ENCODE peak calls at places on chromosome 17, in nine cellular contexts. X is central memory CD8-positive, alpha-beta T cell; O is adrenal gland; W is HEK293T; B is activated T-helper 9 cell treated with anti-CD3 and anti-CD28 coated beads, Interleukin-2, amount 50 U/mL, for 16 hours; N is NCI-H2107; M is left cardiac atrium; C is osteoblast; S is DMS 273 treated with DMSO at 0.1 percent for 48 hours. U is an unnamed sample.

GRCh38 chr17:77131919-77132318 is 8.8 kb upstream of the SEC14L1 start:
- DNase-seq in S (no peak), O (peak), X (no peak), W (no peak), M (no peak), C (no peak), N (no peak), B (no peak), U (no peak)

GRCh38 chr17:66018786-66019185 is 173.1 kb downstream of the CEP112 start:
- DNase-seq in X (no peak), S (no peak), C (no peak), W (no peak), O (no peak), M (no peak), B (no peak), N (no peak), U (no peak)

GRCh38 chr17:7915611-7916382 is at the start of gene RNF227:
- DNase-seq in N (peak), S (peak), O (peak), X (peak), M (peak), C (peak), W (peak), B (peak), U (peak)

GRCh38 chr17:50037321-50038107 is 18.4 kb upstream of the ITGA3 start:
- DNase-seq in N (no peak), S (no peak), C (peak), M (peak), B (no peak), O (peak), W (no peak), X (no peak), U (no peak)

GRCh38 chr17:21452377-21453143 is 76.4 kb downstream of the KCNJ12 start:
- DNase-seq in S (no peak), M (peak), O (peak), X (no peak), N (no peak), W (peak), B (no peak), C (peak), U (peak)

GRCh38 chr17:77772461-77772897 is 186.0 kb upstream of the TNRC6C start:
- DNase-seq in O (peak), W (peak), M (peak), N (no peak), S (peak), B (peak), X (peak), C (peak), U (no peak)

GRCh38 chr17:78224226-78225087 is 7.0 kb upstream of the TMEM235 start:
- DNase-seq in N (no peak), X (no peak), C (peak), W (no peak), S (peak), B (no peak), O (no peak), M (no peak), U (peak)

GRCh38 chr17:15298176-15298575 is 33.0 kb upstream of the PMP22 start:
- DNase-seq in W (no peak), N (no peak), S (no peak), B (no peak), C (peak), M (no peak), X (no peak), O (no peak), U (no peak)

GRCh38 chr17:3030096-3030495 is 33.3 kb downstream of the OR1D5 start:
- DNase-seq in N (no peak), W (no peak), X (no peak), M (peak), S (no peak), O (no peak), C (peak), B (no peak), U (no peak)

GRCh38 chr17:15261818-15262290 is 3.3 kb downstream of the PMP22 start:
- DNase-seq in B (no peak), M (peak), W (no peak), O (no peak), N (no peak), X (no peak), C (peak), S (no peak), U (peak)

GRCh38 chr17:19357351-19358140 is 5.0 kb downstream of the B9D1 start:
- DNase-seq in B (no peak), S (no peak), N (no peak), C (no peak), W (no peak), X (no peak), O (peak), M (no peak), U (no peak)

GRCh38 chr17:70552230-70552981 is 383.1 kb downstream of the KCNJ2 start:
- DNase-seq in O (no peak), M (no peak), X (no peak), C (peak), N (peak), B (no peak), S (peak), W (peak), U (peak)

GRCh38 chr17:71703701-71704100 is 417.1 kb upstream of the SOX9 start:
- DNase-seq in M (no peak), C (no peak), N (no peak), S (no peak), O (no peak), B (no peak), X (no peak), W (no peak), U (no peak)

GRCh38 chr17:12664894-12665262 is 812 bp upstream of the MYOCD start:
- DNase-seq in C (no peak), S (no peak), B (no peak), O (no peak), M (no peak), W (no peak), X (no peak), N (no peak), U (no peak)

GRCh38 chr17:3963214-3964201 is 729 bp downstream of the ATP2A3 start:
- DNase-seq in N (no peak), M (no peak), C (peak), B (peak), S (no peak), X (peak), O (no peak), W (no peak), U (no peak)

GRCh38 chr17:75398279-75398678 is 7.2 kb downstream of the GRB2 start:
- DNase-seq in O (no peak), X (no peak), C (no peak), N (no peak), B (no peak), S (no peak), W (no peak), M (no peak), U (no peak)

GRCh38 chr17:16046966-16047365 is 47.3 kb downstream of the TTC19 start:
- DNase-seq in B (no peak), N (no peak), M (no peak), O (no peak), S (no peak), C (no peak), W (no peak), X (no peak), U (no peak)

GRCh38 chr17:80101946-80102706 is 745 bp downstream of the GAA start:
- DNase-seq in S (no peak), O (no peak), X (no peak), W (peak), C (peak), N (no peak), M (no peak), B (no peak), U (peak)

GRCh38 chr17:72775237-72775636 is 317.3 kb downstream of the SLC39A11 start:
- DNase-seq in M (no peak), O (no peak), X (no peak), B (no peak), N (no peak), W (no peak), S (no peak), C (no peak), U (no peak)